ENCODE peak calls at places on chromosome 3, in six cellular contexts. One of them, this sample, is unnamed.

GRCh38 chr3:51501833-51502561 is 2.2 kb upstream of the DCAF1 start:
- DNase-seq in left ventricle myocardium inferior: peak; percentile 76
- DNase-seq in AG04450: peak; percentile 60
- DNase-seq in HCT116: peak; percentile 71
- DNase-seq in MCF 10A: peak; percentile 72
- DNase-seq in endothelial cell of umbilical vein: peak; percentile 77
- DNase-seq in this sample: peak; percentile 42

GRCh38 chr3:34159613-34160420 is 361.4 kb downstream of the PDCD6IP start:
- DNase-seq in AG04450: no peak
- DNase-seq in left ventricle myocardium inferior: no peak
- DNase-seq in MCF 10A: no peak
- DNase-seq in HCT116: no peak
- DNase-seq in endothelial cell of umbilical vein: no peak
- DNase-seq in this sample: no peak

GRCh38 chr3:155281892-155282291 is 11.6 kb downstream of the STRIT1 start:
- DNase-seq in left ventricle myocardium inferior: no peak
- DNase-seq in endothelial cell of umbilical vein: no peak
- DNase-seq in HCT116: no peak
- DNase-seq in MCF 10A: no peak
- DNase-seq in AG04450: no peak
- DNase-seq in this sample: no peak

GRCh38 chr3:87546216-87546615 is 269.8 kb upstream of the POU1F1 start:
- DNase-seq in endothelial cell of umbilical vein: no peak
- DNase-seq in HCT116: no peak
- DNase-seq in AG04450: no peak
- DNase-seq in MCF 10A: peak; percentile 38
- DNase-seq in left ventricle myocardium inferior: no peak
- DNase-seq in this sample: peak; percentile 13

GRCh38 chr3:112637700-112638099 is 3.2 kb downstream of the CCDC80 start:
- DNase-seq in AG04450: no peak
- DNase-seq in HCT116: no peak
- DNase-seq in endothelial cell of umbilical vein: no peak
- DNase-seq in left ventricle myocardium inferior: no peak
- DNase-seq in MCF 10A: no peak
- DNase-seq in this sample: no peak

GRCh38 chr3:126781889-126782491 is 78.0 kb downstream of the CHCHD6 start:
- DNase-seq in endothelial cell of umbilical vein: no peak
- DNase-seq in AG04450: peak; percentile 55
- DNase-seq in MCF 10A: peak; percentile 31
- DNase-seq in left ventricle myocardium inferior: no peak
- DNase-seq in HCT116: no peak
- DNase-seq in this sample: peak; percentile 36

GRCh38 chr3:150975992-150976368 is 3.5 kb upstream of the CLRN1 start:
- DNase-seq in left ventricle myocardium inferior: no peak
- DNase-seq in MCF 10A: no peak
- DNase-seq in endothelial cell of umbilical vein: no peak
- DNase-seq in HCT116: no peak
- DNase-seq in AG04450: no peak
- DNase-seq in this sample: no peak

GRCh38 chr3:141019244-141019643 is 31.9 kb upstream of the SPSB4 start:
- DNase-seq in endothelial cell of umbilical vein: no peak
- DNase-seq in HCT116: no peak
- DNase-seq in left ventricle myocardium inferior: no peak
- DNase-seq in MCF 10A: no peak
- DNase-seq in AG04450: no peak
- DNase-seq in this sample: no peak

GRCh38 chr3:46470831-46471230 is 6.1 kb upstream of the LTF start:
- DNase-seq in endothelial cell of umbilical vein: no peak
- DNase-seq in HCT116: no peak
- DNase-seq in AG04450: no peak
- DNase-seq in MCF 10A: no peak
- DNase-seq in left ventricle myocardium inferior: no peak
- DNase-seq in this sample: no peak

GRCh38 chr3:140911822-140912221 is 29.8 kb upstream of the SLC25A36 start:
- DNase-seq in AG04450: no peak
- DNase-seq in left ventricle myocardium inferior: no peak
- DNase-seq in HCT116: no peak
- DNase-seq in endothelial cell of umbilical vein: no peak
- DNase-seq in MCF 10A: no peak
- DNase-seq in this sample: no peak

GRCh38 chr3:23676093-23676492 is 129.7 kb upstream of the UBE2E1 start:
- DNase-seq in HCT116: no peak
- DNase-seq in MCF 10A: no peak
- DNase-seq in left ventricle myocardium inferior: no peak
- DNase-seq in endothelial cell of umbilical vein: no peak
- DNase-seq in AG04450: no peak
- DNase-seq in this sample: no peak

GRCh38 chr3:146072061-146072460 is 88.9 kb downstream of the PLOD2 start:
- DNase-seq in AG04450: no peak
- DNase-seq in endothelial cell of umbilical vein: no peak
- DNase-seq in HCT116: no peak
- DNase-seq in MCF 10A: no peak
- DNase-seq in left ventricle myocardium inferior: no peak
- DNase-seq in this sample: no peak

GRCh38 chr3:58657036-58657435 is 9.5 kb downstream of the FAM3D start:
- DNase-seq in MCF 10A: no peak
- DNase-seq in endothelial cell of umbilical vein: no peak
- DNase-seq in HCT116: no peak
- DNase-seq in left ventricle myocardium inferior: no peak
- DNase-seq in AG04450: no peak
- DNase-seq in this sample: no peak

GRCh38 chr3:58660998-58661397 is 5.6 kb downstream of the FAM3D start:
- DNase-seq in AG04450: no peak
- DNase-seq in endothelial cell of umbilical vein: no peak
- DNase-seq in HCT116: no peak
- DNase-seq in MCF 10A: no peak
- DNase-seq in left ventricle myocardium inferior: no peak
- DNase-seq in this sample: no peak

GRCh38 chr3:58658508-58658907 is 8.1 kb downstream of the FAM3D start:
- DNase-seq in left ventricle myocardium inferior: no peak
- DNase-seq in MCF 10A: no peak
- DNase-seq in endothelial cell of umbilical vein: no peak
- DNase-seq in HCT116: no peak
- DNase-seq in AG04450: no peak
- DNase-seq in this sample: no peak

GRCh38 chr3:58657571-58658141 is 8.9 kb downstream of the FAM3D start:
- DNase-seq in left ventricle myocardium inferior: no peak
- DNase-seq in HCT116: no peak
- DNase-seq in MCF 10A: no peak
- DNase-seq in AG04450: no peak
- DNase-seq in endothelial cell of umbilical vein: no peak
- DNase-seq in this sample: no peak

GRCh38 chr3:58659051-58659675 is 7.4 kb downstream of the FAM3D start:
- DNase-seq in endothelial cell of umbilical vein: peak; percentile 59
- DNase-seq in left ventricle myocardium inferior: no peak
- DNase-seq in MCF 10A: peak; percentile 56
- DNase-seq in HCT116: peak; percentile 24
- DNase-seq in AG04450: no peak
- DNase-seq in this sample: no peak
- TF ChIP-seq CTCF in endothelial cell of umbilical vein: peak; percentile 60
- TF ChIP-seq CTCF in left ventricle myocardium inferior: peak; percentile 49
- TF ChIP-seq CTCF in MCF 10A: peak; percentile 31
- TF ChIP-seq CTCF in HCT116: peak; percentile 50
- TF ChIP-seq CTCF in AG04450: peak; percentile 57
- TF ChIP-seq CTCF in this sample: no peak

GRCh38 chr3:39705351-39705900 is 104.0 kb upstream of the MYRIP start:
- DNase-seq in AG04450: no peak
- DNase-seq in HCT116: no peak
- DNase-seq in MCF 10A: no peak
- DNase-seq in endothelial cell of umbilical vein: peak; percentile 32
- DNase-seq in left ventricle myocardium inferior: no peak
- DNase-seq in this sample: no peak

GRCh38 chr3:39712413-39713048 is 96.9 kb upstream of the MYRIP start:
- DNase-seq in AG04450: no peak
- DNase-seq in MCF 10A: no peak
- DNase-seq in left ventricle myocardium inferior: no peak
- DNase-seq in HCT116: no peak
- DNase-seq in endothelial cell of umbilical vein: no peak
- DNase-seq in this sample: no peak

DNA sequence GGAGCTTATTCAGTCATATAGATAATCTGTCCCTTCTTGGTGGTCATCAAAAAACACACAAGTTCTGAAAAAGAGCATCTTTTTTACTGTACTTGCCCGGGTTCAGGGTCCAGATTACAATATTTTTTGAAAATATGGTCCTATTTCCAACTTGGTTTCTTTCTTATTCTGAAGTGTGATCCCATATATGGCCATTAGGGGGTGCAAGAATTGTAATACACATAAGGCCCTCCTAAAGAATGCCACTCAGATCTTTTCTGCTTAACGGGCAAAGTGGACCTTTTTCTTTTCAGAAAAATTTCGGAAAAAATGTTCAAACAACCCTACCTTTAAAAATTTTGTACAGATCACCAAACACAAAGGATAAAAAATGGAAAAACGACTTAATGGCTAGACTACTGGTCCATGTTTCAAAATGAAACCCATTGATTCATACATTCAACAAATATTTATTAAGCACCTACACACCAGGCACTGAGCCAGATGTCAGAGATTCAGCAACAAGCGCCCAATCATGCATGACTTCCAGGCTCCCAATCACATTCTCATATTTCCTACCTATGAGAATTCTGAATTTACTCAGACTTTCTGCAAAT is 102.0 kb upstream of the MYRIP start:
- DNase-seq in AG04450: no peak
- DNase-seq in left ventricle myocardium inferior: no peak
- DNase-seq in endothelial cell of umbilical vein: peak; percentile 65
- DNase-seq in MCF 10A: peak; percentile 43
- DNase-seq in HCT116: peak; percentile 29
- DNase-seq in this sample: peak; percentile 23
- TF ChIP-seq CTCF in AG04450: peak; percentile 68
- TF ChIP-seq CTCF in left ventricle myocardium inferior: peak; percentile 81
- TF ChIP-seq CTCF in endothelial cell of umbilical vein: peak; percentile 61
- TF ChIP-seq CTCF in MCF 10A: peak; percentile 32
- TF ChIP-seq CTCF in HCT116: peak; percentile 69
- TF ChIP-seq CTCF in this sample: peak; percentile 49

GRCh38 chr3:193560870-193561269 is 6.2 kb upstream of the ATP13A4 start:
- DNase-seq in MCF 10A: no peak
- DNase-seq in AG04450: no peak
- DNase-seq in endothelial cell of umbilical vein: no peak
- DNase-seq in HCT116: no peak
- DNase-seq in left ventricle myocardium inferior: peak; percentile 34
- DNase-seq in this sample: no peak

GRCh38 chr3:193560091-193560490 is 5.4 kb upstream of the ATP13A4 start:
- DNase-seq in MCF 10A: no peak
- DNase-seq in HCT116: no peak
- DNase-seq in left ventricle myocardium inferior: no peak
- DNase-seq in endothelial cell of umbilical vein: no peak
- DNase-seq in AG04450: no peak
- DNase-seq in this sample: no peak

GRCh38 chr3:193563429-193563828 is 8.7 kb upstream of the ATP13A4 start:
- DNase-seq in left ventricle myocardium inferior: no peak
- DNase-seq in MCF 10A: no peak
- DNase-seq in HCT116: no peak
- DNase-seq in endothelial cell of umbilical vein: no peak
- DNase-seq in AG04450: no peak
- DNase-seq in this sample: no peak

GRCh38 chr3:193559100-193559499 is 4.4 kb upstream of the ATP13A4 start:
- DNase-seq in MCF 10A: no peak
- DNase-seq in left ventricle myocardium inferior: no peak
- DNase-seq in HCT116: no peak
- DNase-seq in AG04450: no peak
- DNase-seq in endothelial cell of umbilical vein: peak; percentile 13
- DNase-seq in this sample: no peak

GRCh38 chr3:193563999-193564398 is 9.3 kb upstream of the ATP13A4 start:
- DNase-seq in MCF 10A: peak; percentile 22
- DNase-seq in endothelial cell of umbilical vein: no peak
- DNase-seq in HCT116: peak; percentile 27
- DNase-seq in left ventricle myocardium inferior: no peak
- DNase-seq in AG04450: no peak
- DNase-seq in this sample: peak; percentile 9
- TF ChIP-seq CTCF in MCF 10A: no peak
- TF ChIP-seq CTCF in endothelial cell of umbilical vein: peak; percentile 11
- TF ChIP-seq CTCF in HCT116: peak; percentile 58
- TF ChIP-seq CTCF in left ventricle myocardium inferior: peak; percentile 35
- TF ChIP-seq CTCF in AG04450: no peak
- TF ChIP-seq CTCF in this sample: no peak

GRCh38 chr3:123876858-123877257 is 7.3 kb downstream of the MYLK start:
- DNase-seq in AG04450: no peak
- DNase-seq in MCF 10A: no peak
- DNase-seq in HCT116: no peak
- DNase-seq in endothelial cell of umbilical vein: no peak
- DNase-seq in left ventricle myocardium inferior: no peak
- DNase-seq in this sample: no peak
- TF ChIP-seq CTCF in AG04450: peak; percentile 24
- TF ChIP-seq CTCF in MCF 10A: no peak
- TF ChIP-seq CTCF in HCT116: peak; percentile 51
- TF ChIP-seq CTCF in endothelial cell of umbilical vein: no peak
- TF ChIP-seq CTCF in left ventricle myocardium inferior: no peak
- TF ChIP-seq CTCF in this sample: peak; percentile 12

DNA sequence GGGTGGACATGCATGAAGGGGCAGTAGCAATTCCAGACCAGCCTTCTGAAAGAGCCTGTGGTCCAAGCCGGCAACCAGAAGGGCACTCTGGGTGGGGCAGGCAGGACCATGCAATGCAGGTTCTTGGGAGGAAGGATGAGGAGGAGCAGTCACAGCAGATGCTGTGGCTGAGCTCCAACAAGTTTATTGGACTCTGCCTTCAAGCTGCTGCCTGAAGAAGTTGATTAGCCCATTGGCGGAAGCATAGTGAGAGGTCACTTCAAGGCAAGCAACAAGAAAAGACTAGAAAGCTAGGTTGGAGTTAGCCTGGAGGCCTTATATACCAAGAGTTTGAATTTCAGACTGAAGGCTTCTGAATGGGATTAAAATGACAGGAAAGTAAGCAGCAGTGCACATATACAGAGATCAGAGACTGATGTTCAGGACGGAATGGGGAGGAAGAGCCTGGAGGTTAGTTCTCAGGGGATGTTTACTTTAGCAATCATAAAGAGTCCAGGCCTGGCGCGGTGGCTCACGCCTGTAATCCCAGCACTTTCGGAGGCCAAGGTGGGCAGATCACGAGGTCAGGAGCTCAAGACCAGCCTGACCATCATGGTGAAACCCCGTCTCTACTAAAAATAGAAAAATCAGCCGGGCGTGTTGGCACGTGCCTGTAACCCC is 39.9 kb downstream of the SFMBT1 start:
- DNase-seq in endothelial cell of umbilical vein: no peak
- DNase-seq in HCT116: no peak
- DNase-seq in MCF 10A: no peak
- DNase-seq in left ventricle myocardium inferior: no peak
- DNase-seq in AG04450: no peak
- DNase-seq in this sample: no peak
- TF ChIP-seq CTCF in endothelial cell of umbilical vein: no peak
- TF ChIP-seq CTCF in HCT116: no peak
- TF ChIP-seq CTCF in MCF 10A: no peak
- TF ChIP-seq CTCF in left ventricle myocardium inferior: no peak
- TF ChIP-seq CTCF in AG04450: no peak
- TF ChIP-seq CTCF in this sample: no peak

GRCh38 chr3:172609750-172610149 is 86.5 kb upstream of the TNFSF10 start:
- DNase-seq in AG04450: no peak
- DNase-seq in MCF 10A: no peak
- DNase-seq in endothelial cell of umbilical vein: no peak
- DNase-seq in HCT116: no peak
- DNase-seq in left ventricle myocardium inferior: no peak
- DNase-seq in this sample: no peak
- TF ChIP-seq CTCF in AG04450: no peak
- TF ChIP-seq CTCF in MCF 10A: no peak
- TF ChIP-seq CTCF in endothelial cell of umbilical vein: no peak
- TF ChIP-seq CTCF in HCT116: no peak
- TF ChIP-seq CTCF in left ventricle myocardium inferior: no peak
- TF ChIP-seq CTCF in this sample: no peak